ENCODE peak calls at places on chromosomes 11 and 22, in five cellular contexts. S, D, L, Z and C are unnamed samples.
A peak's percentile ranks its signal among the peaks of the same experiment; 100 is the strongest.

GRCh38 chr11:41508121-41508520 is 48.7 kb upstream of the LRRC4C start:
- DNase-seq in L (no peak), D (no peak), S (no peak), Z (peak; percentile 50), C (no peak)

GRCh38 chr22:32474635-32475427 is at the start of gene FBXO7:
- DNase-seq in D (peak; percentile 62), S (peak; percentile 88), L (peak; percentile 86), Z (peak; percentile 85), C (peak; percentile 91)

GRCh38 chr11:44615041-44615513 is 49.6 kb downstream of the CD82 start:
- DNase-seq in L (no peak), S (no peak), D (no peak), Z (no peak), C (no peak)

GRCh38 chr22:45757068-45757467 is 85.4 kb downstream of the ATXN10 start:
- DNase-seq in Z (peak; percentile 46), S (peak; percentile 51), L (no peak), D (no peak), C (no peak)

GRCh38 chr11:100594320-100594719 is 92.8 kb upstream of the ARHGAP42 start:
- DNase-seq in Z (no peak), S (no peak), L (no peak), D (no peak), C (no peak)

GRCh38 chr11:12689029-12689755 is 15.0 kb downstream of the TEAD1 start:
- DNase-seq in S (no peak), L (no peak), D (no peak), Z (no peak), C (no peak)

GRCh38 chr11:114876231-114876630 is 197.9 kb downstream of the NXPE2 start:
- DNase-seq in D (no peak), Z (no peak), L (no peak), S (no peak), C (no peak)

GRCh38 chr11:48141475-48142100 is 75.0 kb upstream of the OR4B1 start:
- DNase-seq in L (no peak), D (no peak), S (no peak), Z (peak; percentile 29), C (no peak)

GRCh38 chr11:117817213-117818035 is 7.1 kb downstream of the FXYD2 start:
- DNase-seq in S (peak; percentile 67), L (peak; percentile 72), D (peak; percentile 75), Z (peak; percentile 45), C (peak; percentile 59)

GRCh38 chr11:105202844-105203548 is 63.4 kb upstream of the CARD18 start:
- DNase-seq in L (peak; percentile 46), Z (peak; percentile 61), S (no peak), D (no peak), C (peak; percentile 82)

GRCh38 chr11:88475991-88476418 is 138.5 kb upstream of the CTSC start:
- DNase-seq in D (no peak), S (no peak), L (no peak), Z (peak; percentile 9), C (no peak)